ENCODE peak calls at places on chromosome 7, in six cellular contexts. One of them, this sample, is unnamed.

GRCh38 chr7:104487642-104488041 is 159.2 kb downstream of the LHFPL3 start:
- DNase-seq in body of pancreas: no peak
- DNase-seq in heart left ventricle: no peak
- DNase-seq in transverse colon: no peak
- DNase-seq in adrenal gland: no peak
- DNase-seq in H54: no peak
- DNase-seq in this sample: no peak

GRCh38 chr7:157404845-157405481 is 68.2 kb downstream of the DNAJB6 start:
- DNase-seq in heart left ventricle: no peak
- DNase-seq in body of pancreas: no peak
- DNase-seq in adrenal gland: peak; percentile 96
- DNase-seq in H54: peak; percentile 85
- DNase-seq in transverse colon: no peak
- DNase-seq in this sample: peak; percentile 80

GRCh38 chr7:100080895-100081534 is 508 bp downstream of the ZNF3 start:
- DNase-seq in H54: no peak
- DNase-seq in body of pancreas: no peak
- DNase-seq in adrenal gland: no peak
- DNase-seq in heart left ventricle: no peak
- DNase-seq in transverse colon: no peak
- DNase-seq in this sample: peak; percentile 63

GRCh38 chr7:83065714-83066113 is 97.0 kb downstream of the PCLO start:
- DNase-seq in transverse colon: no peak
- DNase-seq in heart left ventricle: no peak
- DNase-seq in adrenal gland: no peak
- DNase-seq in body of pancreas: no peak
- DNase-seq in H54: no peak
- DNase-seq in this sample: no peak

GRCh38 chr7:122520961-122521555 is 177.9 kb downstream of the RNF133 start:
- DNase-seq in body of pancreas: no peak
- DNase-seq in transverse colon: no peak
- DNase-seq in adrenal gland: no peak
- DNase-seq in H54: no peak
- DNase-seq in heart left ventricle: no peak
- DNase-seq in this sample: no peak

GRCh38 chr7:74598558-74598957 is 59.0 kb upstream of the GTF2I start:
- DNase-seq in transverse colon: no peak
- DNase-seq in heart left ventricle: no peak
- DNase-seq in body of pancreas: no peak
- DNase-seq in adrenal gland: peak; percentile 83
- DNase-seq in H54: peak; percentile 56
- DNase-seq in this sample: no peak

GRCh38 chr7:2202901-2203550 is 29.7 kb downstream of the MAD1L1 start:
- DNase-seq in heart left ventricle: peak; percentile 36
- DNase-seq in transverse colon: no peak
- DNase-seq in H54: no peak
- DNase-seq in body of pancreas: no peak
- DNase-seq in adrenal gland: no peak
- DNase-seq in this sample: no peak

GRCh38 chr7:17485368-17485767 is 186.9 kb downstream of the AHR start:
- DNase-seq in H54: no peak
- DNase-seq in heart left ventricle: no peak
- DNase-seq in adrenal gland: no peak
- DNase-seq in transverse colon: no peak
- DNase-seq in body of pancreas: no peak
- DNase-seq in this sample: no peak

GRCh38 chr7:77727527-77727926 is 31.3 kb downstream of the RSBN1L start:
- DNase-seq in transverse colon: no peak
- DNase-seq in heart left ventricle: no peak
- DNase-seq in body of pancreas: no peak
- DNase-seq in H54: no peak
- DNase-seq in adrenal gland: no peak
- DNase-seq in this sample: peak; percentile 32

GRCh38 chr7:40162516-40162915 is 27.7 kb downstream of the SUGCT start:
- DNase-seq in heart left ventricle: no peak
- DNase-seq in adrenal gland: no peak
- DNase-seq in transverse colon: no peak
- DNase-seq in H54: no peak
- DNase-seq in body of pancreas: no peak
- DNase-seq in this sample: no peak

GRCh38 chr7:136874393-136875032 is 6.1 kb downstream of the CHRM2 start:
- DNase-seq in adrenal gland: no peak
- DNase-seq in transverse colon: no peak
- DNase-seq in heart left ventricle: no peak
- DNase-seq in body of pancreas: no peak
- DNase-seq in H54: no peak
- DNase-seq in this sample: peak; percentile 11

GRCh38 chr7:102061981-102062390 is 224.7 kb upstream of the SH2B2 start:
- DNase-seq in heart left ventricle: no peak
- DNase-seq in H54: no peak
- DNase-seq in transverse colon: no peak
- DNase-seq in adrenal gland: no peak
- DNase-seq in body of pancreas: no peak
- DNase-seq in this sample: no peak

GRCh38 chr7:36683695-36684357 is 40.5 kb downstream of the AOAH start:
- DNase-seq in body of pancreas: no peak
- DNase-seq in H54: no peak
- DNase-seq in transverse colon: no peak
- DNase-seq in adrenal gland: no peak
- DNase-seq in heart left ventricle: no peak
- DNase-seq in this sample: no peak

GRCh38 chr7:47100815-47101435 is 481.0 kb downstream of the TNS3 start:
- DNase-seq in H54: peak; percentile 78
- DNase-seq in body of pancreas: peak; percentile 68
- DNase-seq in transverse colon: peak; percentile 66
- DNase-seq in adrenal gland: peak; percentile 75
- DNase-seq in heart left ventricle: no peak
- DNase-seq in this sample: peak; percentile 13

GRCh38 chr7:21916176-21916575 is 29.5 kb downstream of the CDCA7L start:
- DNase-seq in H54: no peak
- DNase-seq in heart left ventricle: no peak
- DNase-seq in adrenal gland: no peak
- DNase-seq in transverse colon: no peak
- DNase-seq in body of pancreas: no peak
- DNase-seq in this sample: no peak

GRCh38 chr7:137961200-137962177 is 40.4 kb downstream of the CREB3L2 start:
- DNase-seq in heart left ventricle: no peak
- DNase-seq in body of pancreas: no peak
- DNase-seq in transverse colon: no peak
- DNase-seq in adrenal gland: no peak
- DNase-seq in H54: peak; percentile 45
- DNase-seq in this sample: peak; percentile 35

GRCh38 chr7:154853727-154854095 is 149.2 kb downstream of the PAXIP1 start:
- DNase-seq in adrenal gland: no peak
- DNase-seq in H54: no peak
- DNase-seq in body of pancreas: no peak
- DNase-seq in transverse colon: no peak
- DNase-seq in heart left ventricle: no peak
- DNase-seq in this sample: no peak

DNA sequence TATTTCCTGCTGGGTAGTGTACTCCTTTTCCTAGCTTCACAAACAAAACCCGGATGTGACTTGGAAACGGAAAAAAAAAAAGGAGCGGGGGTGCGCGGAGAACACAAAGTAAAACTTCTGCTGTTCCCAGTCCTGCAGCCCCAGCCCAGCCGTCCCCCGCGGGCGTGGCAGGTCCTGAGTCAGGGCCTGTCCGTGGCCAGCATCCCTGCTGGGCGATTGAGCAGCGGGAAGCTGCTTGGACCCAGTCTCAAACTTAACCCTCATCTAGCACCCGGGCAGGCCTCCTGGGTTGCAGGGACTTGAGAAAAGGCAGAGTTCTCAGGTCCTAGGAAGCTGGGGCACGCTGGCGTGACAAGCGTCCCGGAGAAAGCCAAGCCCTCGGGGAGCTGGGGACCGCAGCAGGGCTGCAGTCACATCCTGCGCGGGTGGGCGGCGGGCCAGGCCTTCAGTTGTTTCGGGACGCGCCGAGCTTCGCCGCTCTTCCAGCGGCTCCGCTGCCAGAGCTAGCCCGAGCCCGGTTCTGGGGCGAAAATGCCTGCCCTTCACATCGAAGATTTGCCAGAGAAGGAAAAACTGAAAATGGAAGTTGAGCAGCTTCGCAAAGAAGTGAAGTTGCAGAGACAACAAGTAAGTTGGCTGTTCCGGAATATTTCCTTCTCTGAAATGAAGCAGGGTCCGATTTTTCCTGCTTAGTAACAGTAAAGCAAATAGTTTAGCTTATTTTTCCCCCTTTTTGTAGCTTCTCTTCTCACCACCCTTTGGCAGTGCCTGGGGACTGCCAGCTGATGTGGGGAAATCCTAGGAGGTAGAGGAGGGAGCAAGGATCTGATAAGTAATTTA is at the start of gene GNG11:
- DNase-seq in heart left ventricle: peak; percentile 93
- DNase-seq in H54: peak; percentile 52
- DNase-seq in adrenal gland: peak; percentile 85
- DNase-seq in transverse colon: peak; percentile 46
- DNase-seq in body of pancreas: peak; percentile 66
- DNase-seq in this sample: peak; percentile 22
- TF ChIP-seq POLR2A in heart left ventricle: no peak
- TF ChIP-seq POLR2A in H54: peak; percentile 24
- TF ChIP-seq POLR2A in adrenal gland: no peak
- TF ChIP-seq POLR2A in transverse colon: no peak
- TF ChIP-seq POLR2A in body of pancreas: no peak
- TF ChIP-seq POLR2A in this sample: no peak

DNA sequence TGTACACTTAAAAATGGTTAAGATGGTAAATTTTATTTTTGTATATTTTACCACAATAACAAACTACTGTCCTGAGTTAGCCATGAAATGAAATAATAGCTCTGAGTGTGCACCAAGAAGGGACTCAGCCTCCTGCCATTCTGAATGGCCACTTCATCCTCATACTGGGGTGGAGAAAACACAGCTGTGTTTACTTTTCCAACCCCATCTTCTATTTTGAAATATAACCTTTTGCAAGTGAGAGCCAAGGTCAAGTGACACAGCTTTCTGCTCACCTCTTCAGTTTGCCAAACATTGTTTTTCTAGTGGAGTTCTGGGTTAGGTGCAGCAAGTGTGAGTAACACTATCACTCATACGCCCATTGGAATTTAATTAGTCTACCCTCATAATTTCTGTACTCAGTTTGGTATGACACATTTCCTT is 107.4 kb upstream of the GLCCI1 start:
- DNase-seq in H54: peak; percentile 44
- DNase-seq in adrenal gland: no peak
- DNase-seq in body of pancreas: peak; percentile 27
- DNase-seq in heart left ventricle: no peak
- DNase-seq in transverse colon: no peak
- DNase-seq in this sample: no peak
- TF ChIP-seq POLR2A in H54: no peak
- TF ChIP-seq POLR2A in adrenal gland: no peak
- TF ChIP-seq POLR2A in body of pancreas: no peak
- TF ChIP-seq POLR2A in heart left ventricle: no peak
- TF ChIP-seq POLR2A in transverse colon: no peak
- TF ChIP-seq POLR2A in this sample: no peak

DNA sequence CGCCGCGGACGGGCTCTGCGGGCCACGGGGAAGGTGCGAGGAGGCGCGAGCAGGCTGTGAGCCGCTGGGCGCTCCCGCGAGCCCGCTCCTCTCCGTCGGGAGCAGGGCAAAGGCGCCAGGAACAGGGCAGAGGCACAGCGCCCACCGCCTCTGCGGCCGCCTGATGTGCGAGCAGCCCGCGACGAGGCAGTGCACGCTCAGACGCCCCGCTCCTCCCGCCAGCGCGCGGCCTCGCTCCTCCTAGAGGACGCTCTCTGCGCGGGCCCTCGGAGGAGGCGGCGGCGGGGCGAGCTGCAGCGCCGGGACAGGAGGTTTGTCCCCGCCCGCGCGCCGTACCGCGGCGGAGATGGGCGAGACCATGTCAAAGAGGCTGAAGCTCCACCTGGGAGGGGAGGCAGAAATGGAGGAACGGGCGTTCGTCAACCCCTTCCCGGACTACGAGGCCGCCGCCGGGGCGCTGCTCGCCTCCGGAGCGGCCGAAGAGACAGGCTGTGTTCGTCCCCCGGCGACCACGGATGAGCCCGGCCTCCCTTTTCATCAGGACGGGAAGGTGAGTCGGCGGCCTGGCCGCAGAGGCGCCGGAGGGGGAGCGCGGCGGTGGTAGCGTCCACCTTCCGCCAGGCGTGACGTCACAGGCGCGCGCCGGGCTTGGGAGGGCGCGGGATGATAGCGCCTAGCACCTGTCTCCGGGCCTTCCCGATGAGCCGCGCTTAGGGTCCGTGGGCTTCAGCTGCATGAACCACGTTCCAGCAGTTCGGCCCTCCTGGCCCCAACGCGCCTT is 733 bp downstream of the LANCL2 start:
- DNase-seq in body of pancreas: peak; percentile 94
- DNase-seq in heart left ventricle: peak; percentile 98
- DNase-seq in adrenal gland: peak; percentile 96
- DNase-seq in H54: peak; percentile 99
- DNase-seq in transverse colon: peak; percentile 96
- DNase-seq in this sample: peak; percentile 98
- TF ChIP-seq POLR2A in body of pancreas: peak; percentile 82
- TF ChIP-seq POLR2A in heart left ventricle: no peak
- TF ChIP-seq POLR2A in adrenal gland: peak; percentile 54
- TF ChIP-seq POLR2A in H54: peak; percentile 95
- TF ChIP-seq POLR2A in transverse colon: peak; percentile 72
- TF ChIP-seq POLR2A in this sample: peak; percentile 93

GRCh38 chr7:25117226-25118047 is 7.6 kb downstream of the CYCS start:
- DNase-seq in adrenal gland: no peak
- DNase-seq in heart left ventricle: no peak
- DNase-seq in H54: no peak
- DNase-seq in transverse colon: peak; percentile 39
- DNase-seq in body of pancreas: no peak
- DNase-seq in this sample: no peak
- TF ChIP-seq POLR2A in adrenal gland: no peak
- TF ChIP-seq POLR2A in heart left ventricle: no peak
- TF ChIP-seq POLR2A in H54: no peak
- TF ChIP-seq POLR2A in transverse colon: peak; percentile 26
- TF ChIP-seq POLR2A in body of pancreas: no peak
- TF ChIP-seq POLR2A in this sample: peak; percentile 52